ENCODE peak calls at places on chromosomes 5 and 9, in eight cellular contexts. One of them, this sample, is unnamed.

GRCh38 chr5:160188151-160188967 is 40.9 kb upstream of the FABP6 start:
- DNase-seq in cardiac muscle cell: peak
- DNase-seq in B cell: no peak
- DNase-seq in MCF 10A: no peak
- DNase-seq in transverse colon: peak
- DNase-seq in tibial nerve: peak
- DNase-seq in endodermal cell: peak
- DNase-seq in tibial artery: peak
- DNase-seq in this sample: no peak

GRCh38 chr5:38316544-38317224 is 58.3 kb downstream of the EGFLAM start:
- DNase-seq in cardiac muscle cell: no peak
- DNase-seq in B cell: no peak
- DNase-seq in MCF 10A: no peak
- DNase-seq in transverse colon: no peak
- DNase-seq in tibial nerve: peak
- DNase-seq in endodermal cell: no peak
- DNase-seq in tibial artery: no peak
- DNase-seq in this sample: no peak

GRCh38 chr5:129078247-129078646 is 16.3 kb upstream of the ISOC1 start:
- DNase-seq in cardiac muscle cell: no peak
- DNase-seq in B cell: no peak
- DNase-seq in MCF 10A: no peak
- DNase-seq in transverse colon: no peak
- DNase-seq in tibial nerve: no peak
- DNase-seq in endodermal cell: no peak
- DNase-seq in tibial artery: no peak
- DNase-seq in this sample: no peak

GRCh38 chr5:116923344-116923743 is 348.7 kb upstream of the SEMA6A start:
- DNase-seq in cardiac muscle cell: no peak
- DNase-seq in B cell: no peak
- DNase-seq in MCF 10A: no peak
- DNase-seq in transverse colon: no peak
- DNase-seq in tibial nerve: no peak
- DNase-seq in endodermal cell: peak
- DNase-seq in tibial artery: no peak
- DNase-seq in this sample: no peak

GRCh38 chr5:124519396-124519795 is 227.0 kb downstream of the ZNF608 start:
- DNase-seq in cardiac muscle cell: peak
- DNase-seq in B cell: peak
- DNase-seq in MCF 10A: peak
- DNase-seq in transverse colon: no peak
- DNase-seq in tibial nerve: no peak
- DNase-seq in endodermal cell: no peak
- DNase-seq in tibial artery: peak
- DNase-seq in this sample: no peak

GRCh38 chr9:130946778-130947617 is 8.0 kb upstream of the FIBCD1 start:
- DNase-seq in cardiac muscle cell: no peak
- DNase-seq in B cell: no peak
- DNase-seq in MCF 10A: peak
- DNase-seq in transverse colon: peak
- DNase-seq in tibial nerve: no peak
- DNase-seq in endodermal cell: no peak
- DNase-seq in tibial artery: no peak
- DNase-seq in this sample: no peak

GRCh38 chr5:118752568-118752967 is 235.8 kb downstream of the DTWD2 start:
- DNase-seq in cardiac muscle cell: no peak
- DNase-seq in B cell: no peak
- DNase-seq in MCF 10A: no peak
- DNase-seq in transverse colon: no peak
- DNase-seq in tibial nerve: no peak
- DNase-seq in endodermal cell: no peak
- DNase-seq in tibial artery: no peak
- DNase-seq in this sample: no peak

GRCh38 chr5:161302557-161302956 is 244.0 kb downstream of the GABRB2 start:
- DNase-seq in cardiac muscle cell: peak
- DNase-seq in B cell: no peak
- DNase-seq in MCF 10A: no peak
- DNase-seq in transverse colon: no peak
- DNase-seq in tibial nerve: no peak
- DNase-seq in endodermal cell: no peak
- DNase-seq in tibial artery: no peak
- DNase-seq in this sample: no peak

GRCh38 chr5:133906303-133906702 is 62.1 kb downstream of the C5orf15 start:
- DNase-seq in cardiac muscle cell: no peak
- DNase-seq in B cell: peak
- DNase-seq in MCF 10A: no peak
- DNase-seq in transverse colon: no peak
- DNase-seq in tibial nerve: no peak
- DNase-seq in endodermal cell: peak
- DNase-seq in tibial artery: no peak
- DNase-seq in this sample: no peak

GRCh38 chr9:33159760-33160127 is 7.4 kb downstream of the B4GALT1 start:
- DNase-seq in cardiac muscle cell: no peak
- DNase-seq in B cell: no peak
- DNase-seq in MCF 10A: peak
- DNase-seq in transverse colon: peak
- DNase-seq in tibial nerve: peak
- DNase-seq in endodermal cell: no peak
- DNase-seq in tibial artery: peak
- DNase-seq in this sample: no peak

GRCh38 chr5:98938459-98938858 is 9.7 kb upstream of the CHD1 start:
- DNase-seq in cardiac muscle cell: peak
- DNase-seq in B cell: no peak
- DNase-seq in MCF 10A: no peak
- DNase-seq in transverse colon: no peak
- DNase-seq in tibial nerve: no peak
- DNase-seq in endodermal cell: no peak
- DNase-seq in tibial artery: no peak
- DNase-seq in this sample: no peak

GRCh38 chr5:95817430-95817829 is 5.1 kb downstream of the GLRX start:
- DNase-seq in cardiac muscle cell: no peak
- DNase-seq in B cell: no peak
- DNase-seq in MCF 10A: no peak
- DNase-seq in transverse colon: peak
- DNase-seq in tibial nerve: no peak
- DNase-seq in endodermal cell: no peak
- DNase-seq in tibial artery: no peak
- DNase-seq in this sample: no peak

GRCh38 chr5:71663570-71663969 is 55.5 kb upstream of the CARTPT start:
- DNase-seq in cardiac muscle cell: no peak
- DNase-seq in B cell: no peak
- DNase-seq in MCF 10A: no peak
- DNase-seq in transverse colon: no peak
- DNase-seq in tibial nerve: no peak
- DNase-seq in endodermal cell: no peak
- DNase-seq in tibial artery: no peak
- DNase-seq in this sample: no peak

GRCh38 chr5:6193315-6193714 is 185.0 kb downstream of the MED10 start:
- DNase-seq in cardiac muscle cell: no peak
- DNase-seq in B cell: no peak
- DNase-seq in MCF 10A: no peak
- DNase-seq in transverse colon: no peak
- DNase-seq in tibial nerve: no peak
- DNase-seq in endodermal cell: no peak
- DNase-seq in tibial artery: no peak
- DNase-seq in this sample: no peak

GRCh38 chr5:2532809-2533208 is 218.7 kb downstream of the IRX2 start:
- DNase-seq in cardiac muscle cell: no peak
- DNase-seq in B cell: no peak
- DNase-seq in MCF 10A: no peak
- DNase-seq in transverse colon: no peak
- DNase-seq in tibial nerve: no peak
- DNase-seq in endodermal cell: no peak
- DNase-seq in tibial artery: no peak
- DNase-seq in this sample: no peak

GRCh38 chr5:93741136-93741811 is at the start of gene POU5F2:
- DNase-seq in cardiac muscle cell: no peak
- DNase-seq in B cell: no peak
- DNase-seq in MCF 10A: no peak
- DNase-seq in transverse colon: no peak
- DNase-seq in tibial nerve: no peak
- DNase-seq in endodermal cell: peak
- DNase-seq in tibial artery: peak
- DNase-seq in this sample: no peak

GRCh38 chr9:131609116-131609830 is 64.0 kb downstream of the PRRT1B start:
- DNase-seq in cardiac muscle cell: no peak
- DNase-seq in B cell: no peak
- DNase-seq in MCF 10A: peak
- DNase-seq in transverse colon: no peak
- DNase-seq in tibial nerve: peak
- DNase-seq in endodermal cell: peak
- DNase-seq in tibial artery: no peak
- DNase-seq in this sample: no peak

GRCh38 chr9:121752929-121753328 is 101.5 kb downstream of the DAB2IP start:
- DNase-seq in cardiac muscle cell: no peak
- DNase-seq in B cell: no peak
- DNase-seq in MCF 10A: no peak
- DNase-seq in transverse colon: no peak
- DNase-seq in tibial nerve: no peak
- DNase-seq in endodermal cell: no peak
- DNase-seq in tibial artery: no peak
- DNase-seq in this sample: no peak

GRCh38 chr9:121753802-121754654 is 102.6 kb downstream of the DAB2IP start:
- DNase-seq in cardiac muscle cell: no peak
- DNase-seq in B cell: no peak
- DNase-seq in MCF 10A: no peak
- DNase-seq in transverse colon: no peak
- DNase-seq in tibial nerve: no peak
- DNase-seq in endodermal cell: no peak
- DNase-seq in tibial artery: peak
- DNase-seq in this sample: no peak

GRCh38 chr9:121755581-121755980 is 104.1 kb downstream of the DAB2IP start:
- DNase-seq in cardiac muscle cell: no peak
- DNase-seq in B cell: no peak
- DNase-seq in MCF 10A: no peak
- DNase-seq in transverse colon: no peak
- DNase-seq in tibial nerve: no peak
- DNase-seq in endodermal cell: no peak
- DNase-seq in tibial artery: no peak
- DNase-seq in this sample: no peak

GRCh38 chr9:121756477-121757285 is 105.2 kb downstream of the DAB2IP start:
- DNase-seq in cardiac muscle cell: no peak
- DNase-seq in B cell: no peak
- DNase-seq in MCF 10A: no peak
- DNase-seq in transverse colon: no peak
- DNase-seq in tibial nerve: no peak
- DNase-seq in endodermal cell: no peak
- DNase-seq in tibial artery: no peak
- DNase-seq in this sample: no peak

GRCh38 chr9:121754655-121755436 is 103.4 kb downstream of the DAB2IP start:
- DNase-seq in cardiac muscle cell: no peak
- DNase-seq in B cell: no peak
- DNase-seq in MCF 10A: no peak
- DNase-seq in transverse colon: no peak
- DNase-seq in tibial nerve: no peak
- DNase-seq in endodermal cell: no peak
- DNase-seq in tibial artery: no peak
- DNase-seq in this sample: no peak
- TF ChIP-seq CTCF in cardiac muscle cell: no peak
- TF ChIP-seq CTCF in B cell: no peak
- TF ChIP-seq CTCF in MCF 10A: no peak
- TF ChIP-seq CTCF in transverse colon: no peak
- TF ChIP-seq CTCF in tibial nerve: no peak
- TF ChIP-seq CTCF in endodermal cell: no peak
- TF ChIP-seq CTCF in tibial artery: no peak
- TF ChIP-seq CTCF in this sample: no peak

DNA sequence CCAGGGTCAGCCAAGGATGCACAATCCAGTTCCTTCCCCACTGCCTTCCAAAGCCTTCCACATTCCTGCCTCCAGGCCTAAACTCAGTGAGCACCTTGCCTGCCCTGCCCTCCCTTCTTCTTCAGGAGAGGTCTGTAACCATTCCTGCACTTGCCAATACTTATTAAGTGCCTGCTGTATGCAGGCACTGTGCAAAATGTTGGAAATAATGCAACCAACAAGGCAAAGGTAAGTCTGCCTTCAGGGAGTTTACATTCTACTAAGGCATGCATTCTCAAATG is 4.2 kb upstream of the TCOF1 start:
- DNase-seq in cardiac muscle cell: no peak
- DNase-seq in B cell: no peak
- DNase-seq in MCF 10A: no peak
- DNase-seq in transverse colon: no peak
- DNase-seq in tibial nerve: no peak
- DNase-seq in endodermal cell: no peak
- DNase-seq in tibial artery: no peak
- DNase-seq in this sample: no peak
- TF ChIP-seq CTCF in cardiac muscle cell: no peak
- TF ChIP-seq CTCF in B cell: no peak
- TF ChIP-seq CTCF in MCF 10A: no peak
- TF ChIP-seq CTCF in transverse colon: no peak
- TF ChIP-seq CTCF in tibial nerve: no peak
- TF ChIP-seq CTCF in endodermal cell: peak
- TF ChIP-seq CTCF in tibial artery: no peak
- TF ChIP-seq CTCF in this sample: no peak

GRCh38 chr5:127042593-127042992 is 12.2 kb upstream of the MARCHF3 start:
- DNase-seq in cardiac muscle cell: no peak
- DNase-seq in B cell: no peak
- DNase-seq in MCF 10A: peak
- DNase-seq in transverse colon: no peak
- DNase-seq in tibial nerve: no peak
- DNase-seq in endodermal cell: no peak
- DNase-seq in tibial artery: no peak
- DNase-seq in this sample: no peak
- TF ChIP-seq CTCF in cardiac muscle cell: peak
- TF ChIP-seq CTCF in B cell: peak
- TF ChIP-seq CTCF in MCF 10A: peak
- TF ChIP-seq CTCF in transverse colon: no peak
- TF ChIP-seq CTCF in tibial nerve: no peak
- TF ChIP-seq CTCF in endodermal cell: peak
- TF ChIP-seq CTCF in tibial artery: peak
- TF ChIP-seq CTCF in this sample: peak

GRCh38 chr5:35185518-35185917 is 44.8 kb downstream of the PRLR start:
- DNase-seq in cardiac muscle cell: no peak
- DNase-seq in B cell: no peak
- DNase-seq in MCF 10A: no peak
- DNase-seq in transverse colon: peak
- DNase-seq in tibial nerve: no peak
- DNase-seq in endodermal cell: no peak
- DNase-seq in tibial artery: no peak
- DNase-seq in this sample: no peak

GRCh38 chr5:35186749-35187148 is 43.5 kb downstream of the PRLR start:
- DNase-seq in cardiac muscle cell: no peak
- DNase-seq in B cell: no peak
- DNase-seq in MCF 10A: no peak
- DNase-seq in transverse colon: peak
- DNase-seq in tibial nerve: no peak
- DNase-seq in endodermal cell: no peak
- DNase-seq in tibial artery: no peak
- DNase-seq in this sample: no peak

GRCh38 chr5:35182541-35183242 is 47.6 kb downstream of the PRLR start:
- DNase-seq in cardiac muscle cell: no peak
- DNase-seq in B cell: no peak
- DNase-seq in MCF 10A: no peak
- DNase-seq in transverse colon: no peak
- DNase-seq in tibial nerve: no peak
- DNase-seq in endodermal cell: no peak
- DNase-seq in tibial artery: no peak
- DNase-seq in this sample: no peak

GRCh38 chr5:35180046-35180445 is 50.2 kb downstream of the PRLR start:
- DNase-seq in cardiac muscle cell: no peak
- DNase-seq in B cell: no peak
- DNase-seq in MCF 10A: no peak
- DNase-seq in transverse colon: no peak
- DNase-seq in tibial nerve: no peak
- DNase-seq in endodermal cell: no peak
- DNase-seq in tibial artery: no peak
- DNase-seq in this sample: no peak

GRCh38 chr5:35183243-35183955 is 46.9 kb downstream of the PRLR start:
- DNase-seq in cardiac muscle cell: peak
- DNase-seq in B cell: no peak
- DNase-seq in MCF 10A: peak
- DNase-seq in transverse colon: peak
- DNase-seq in tibial nerve: peak
- DNase-seq in endodermal cell: peak
- DNase-seq in tibial artery: no peak
- DNase-seq in this sample: peak
- TF ChIP-seq CTCF in cardiac muscle cell: peak
- TF ChIP-seq CTCF in B cell: peak
- TF ChIP-seq CTCF in MCF 10A: peak
- TF ChIP-seq CTCF in transverse colon: peak
- TF ChIP-seq CTCF in tibial nerve: peak
- TF ChIP-seq CTCF in endodermal cell: peak
- TF ChIP-seq CTCF in tibial artery: peak
- TF ChIP-seq CTCF in this sample: peak

This sample was measured in neural crest cell.